ENCODE peak calls at places on chromosome 4, in five cellular contexts. One of them, this sample, is unnamed.

GRCh38 chr4:93605163-93605562 is 223.4 kb upstream of the ATOH1 start:
- DNase-seq in aorta: no peak
- DNase-seq in MM.1S: no peak
- DNase-seq in mucosa of descending colon: no peak
- DNase-seq in HepG2: no peak
- DNase-seq in this sample: no peak

GRCh38 chr4:121072080-121072835 is at the start of gene NDNF:
- DNase-seq in MM.1S: peak
- DNase-seq in HepG2: peak
- DNase-seq in aorta: peak
- DNase-seq in mucosa of descending colon: peak
- DNase-seq in this sample: no peak

GRCh38 chr4:67871867-67872266 is 11.9 kb downstream of the TMPRSS11D start:
- DNase-seq in MM.1S: peak
- DNase-seq in mucosa of descending colon: no peak
- DNase-seq in HepG2: peak
- DNase-seq in aorta: no peak
- DNase-seq in this sample: peak

GRCh38 chr4:4284827-4285618 is 4.9 kb downstream of the LYAR start:
- DNase-seq in MM.1S: no peak
- DNase-seq in mucosa of descending colon: no peak
- DNase-seq in aorta: no peak
- DNase-seq in HepG2: peak
- DNase-seq in this sample: no peak

GRCh38 chr4:98873059-98873458 is 55.9 kb downstream of the EIF4E start:
- DNase-seq in MM.1S: no peak
- DNase-seq in aorta: no peak
- DNase-seq in HepG2: no peak
- DNase-seq in mucosa of descending colon: no peak
- DNase-seq in this sample: no peak

GRCh38 chr4:183175631-183176232 is 76.7 kb downstream of the WWC2 start:
- DNase-seq in HepG2: peak
- DNase-seq in aorta: no peak
- DNase-seq in MM.1S: no peak
- DNase-seq in mucosa of descending colon: no peak
- DNase-seq in this sample: no peak

GRCh38 chr4:61204353-61204752 is 4.2 kb downstream of the ADGRL3 start:
- DNase-seq in MM.1S: no peak
- DNase-seq in mucosa of descending colon: no peak
- DNase-seq in aorta: no peak
- DNase-seq in HepG2: peak
- DNase-seq in this sample: peak

GRCh38 chr4:9867746-9868425 is 86.5 kb downstream of the DRD5 start:
- DNase-seq in aorta: no peak
- DNase-seq in MM.1S: no peak
- DNase-seq in HepG2: no peak
- DNase-seq in mucosa of descending colon: no peak
- DNase-seq in this sample: no peak

GRCh38 chr4:80208606-80209005 is 11.3 kb downstream of the PRDM8 start:
- DNase-seq in HepG2: no peak
- DNase-seq in MM.1S: no peak
- DNase-seq in aorta: no peak
- DNase-seq in mucosa of descending colon: no peak
- DNase-seq in this sample: no peak

GRCh38 chr4:184439386-184439785 is 35.0 kb downstream of the IRF2 start:
- DNase-seq in HepG2: no peak
- DNase-seq in MM.1S: no peak
- DNase-seq in mucosa of descending colon: no peak
- DNase-seq in aorta: no peak
- DNase-seq in this sample: no peak

GRCh38 chr4:142741995-142742394 is 104.1 kb downstream of the INPP4B start:
- DNase-seq in mucosa of descending colon: no peak
- DNase-seq in HepG2: no peak
- DNase-seq in aorta: no peak
- DNase-seq in MM.1S: no peak
- DNase-seq in this sample: no peak

GRCh38 chr4:118280501-118281218 is 72.1 kb downstream of the PRSS12 start:
- DNase-seq in MM.1S: peak
- DNase-seq in HepG2: peak
- DNase-seq in mucosa of descending colon: no peak
- DNase-seq in aorta: no peak
- DNase-seq in this sample: no peak

GRCh38 chr4:87977521-87978278 is 2.2 kb downstream of the SPP1 start:
- DNase-seq in MM.1S: no peak
- DNase-seq in aorta: no peak
- DNase-seq in mucosa of descending colon: no peak
- DNase-seq in HepG2: no peak
- DNase-seq in this sample: no peak

GRCh38 chr4:73885570-73886230 is 16.5 kb downstream of the CXCL1 start:
- DNase-seq in aorta: no peak
- DNase-seq in HepG2: no peak
- DNase-seq in mucosa of descending colon: no peak
- DNase-seq in MM.1S: no peak
- DNase-seq in this sample: no peak

GRCh38 chr4:14096406-14096965 is 469.0 kb upstream of the BOD1L1 start:
- DNase-seq in MM.1S: no peak
- DNase-seq in mucosa of descending colon: no peak
- DNase-seq in aorta: no peak
- DNase-seq in HepG2: no peak
- DNase-seq in this sample: no peak

GRCh38 chr4:16082424-16083216 is 1.2 kb downstream of the PROM1 start:
- DNase-seq in HepG2: peak
- DNase-seq in MM.1S: no peak
- DNase-seq in mucosa of descending colon: peak
- DNase-seq in aorta: peak
- DNase-seq in this sample: no peak

GRCh38 chr4:147808447-147808846 is 76.6 kb downstream of the ARHGAP10 start:
- DNase-seq in MM.1S: no peak
- DNase-seq in mucosa of descending colon: no peak
- DNase-seq in HepG2: no peak
- DNase-seq in aorta: no peak
- DNase-seq in this sample: no peak

GRCh38 chr4:143254479-143255216 is 69.9 kb downstream of the USP38 start:
- DNase-seq in aorta: no peak
- DNase-seq in MM.1S: no peak
- DNase-seq in mucosa of descending colon: no peak
- DNase-seq in HepG2: no peak
- DNase-seq in this sample: no peak

GRCh38 chr4:29085748-29086147 is 1634.4 kb upstream of the PCDH7 start:
- DNase-seq in mucosa of descending colon: no peak
- DNase-seq in MM.1S: no peak
- DNase-seq in HepG2: no peak
- DNase-seq in aorta: no peak
- DNase-seq in this sample: no peak

GRCh38 chr4:29079260-29079659 is 1640.9 kb upstream of the PCDH7 start:
- DNase-seq in aorta: no peak
- DNase-seq in HepG2: no peak
- DNase-seq in mucosa of descending colon: no peak
- DNase-seq in MM.1S: no peak
- DNase-seq in this sample: no peak

GRCh38 chr4:29081230-29081955 is 1638.8 kb upstream of the PCDH7 start:
- DNase-seq in aorta: no peak
- DNase-seq in HepG2: no peak
- DNase-seq in MM.1S: no peak
- DNase-seq in mucosa of descending colon: no peak
- DNase-seq in this sample: no peak

GRCh38 chr4:29082684-29083083 is 1637.5 kb upstream of the PCDH7 start:
- DNase-seq in aorta: no peak
- DNase-seq in HepG2: no peak
- DNase-seq in MM.1S: no peak
- DNase-seq in mucosa of descending colon: no peak
- DNase-seq in this sample: no peak
- H3K4me3 ChIP-seq in aorta: no peak
- H3K4me3 ChIP-seq in HepG2: no peak
- H3K4me3 ChIP-seq in MM.1S: no peak
- H3K4me3 ChIP-seq in mucosa of descending colon: no peak
- H3K4me3 ChIP-seq in this sample: no peak

DNA sequence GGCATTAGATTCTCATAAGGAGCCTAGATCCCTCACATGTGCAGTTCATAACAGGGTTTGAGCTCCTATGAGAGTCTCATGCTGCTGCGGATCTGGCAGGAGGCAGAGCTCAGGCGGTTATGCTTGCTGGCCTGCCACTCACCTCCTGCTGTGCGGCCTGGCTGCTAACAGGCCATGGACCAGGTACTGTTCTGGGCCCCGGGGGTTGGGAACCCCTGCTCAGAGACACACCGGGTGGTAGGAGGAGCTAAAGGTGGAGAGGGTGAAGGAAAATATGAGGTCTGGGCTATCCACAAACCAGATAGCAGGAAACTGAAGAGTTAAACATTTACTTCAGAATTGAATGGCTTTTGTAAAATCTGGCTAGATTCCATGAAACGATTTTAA is 5.9 kb upstream of the F11 start:
- DNase-seq in aorta: no peak
- DNase-seq in mucosa of descending colon: no peak
- DNase-seq in MM.1S: no peak
- DNase-seq in HepG2: peak
- DNase-seq in this sample: no peak
- H3K4me3 ChIP-seq in aorta: no peak
- H3K4me3 ChIP-seq in mucosa of descending colon: no peak
- H3K4me3 ChIP-seq in MM.1S: no peak
- H3K4me3 ChIP-seq in HepG2: no peak
- H3K4me3 ChIP-seq in this sample: no peak

GRCh38 chr4:173367946-173368345 is 2.8 kb upstream of the SAP30 start:
- DNase-seq in aorta: no peak
- DNase-seq in MM.1S: no peak
- DNase-seq in mucosa of descending colon: no peak
- DNase-seq in HepG2: no peak
- DNase-seq in this sample: no peak
- H3K4me3 ChIP-seq in aorta: peak
- H3K4me3 ChIP-seq in MM.1S: no peak
- H3K4me3 ChIP-seq in mucosa of descending colon: no peak
- H3K4me3 ChIP-seq in HepG2: no peak
- H3K4me3 ChIP-seq in this sample: no peak

GRCh38 chr4:78644063-78644691 is 92.6 kb downstream of the ANXA3 start:
- DNase-seq in mucosa of descending colon: no peak
- DNase-seq in MM.1S: no peak
- DNase-seq in HepG2: no peak
- DNase-seq in aorta: no peak
- DNase-seq in this sample: no peak

GRCh38 chr4:78647272-78647671 is 95.7 kb downstream of the ANXA3 start:
- DNase-seq in mucosa of descending colon: no peak
- DNase-seq in HepG2: no peak
- DNase-seq in MM.1S: no peak
- DNase-seq in aorta: no peak
- DNase-seq in this sample: no peak

GRCh38 chr4:78644744-78645330 is 93.3 kb downstream of the ANXA3 start:
- DNase-seq in aorta: peak
- DNase-seq in MM.1S: peak
- DNase-seq in HepG2: peak
- DNase-seq in mucosa of descending colon: no peak
- DNase-seq in this sample: peak

GRCh38 chr4:78648639-78649363 is 97.2 kb downstream of the ANXA3 start:
- DNase-seq in MM.1S: no peak
- DNase-seq in mucosa of descending colon: no peak
- DNase-seq in HepG2: no peak
- DNase-seq in aorta: no peak
- DNase-seq in this sample: no peak

DNA sequence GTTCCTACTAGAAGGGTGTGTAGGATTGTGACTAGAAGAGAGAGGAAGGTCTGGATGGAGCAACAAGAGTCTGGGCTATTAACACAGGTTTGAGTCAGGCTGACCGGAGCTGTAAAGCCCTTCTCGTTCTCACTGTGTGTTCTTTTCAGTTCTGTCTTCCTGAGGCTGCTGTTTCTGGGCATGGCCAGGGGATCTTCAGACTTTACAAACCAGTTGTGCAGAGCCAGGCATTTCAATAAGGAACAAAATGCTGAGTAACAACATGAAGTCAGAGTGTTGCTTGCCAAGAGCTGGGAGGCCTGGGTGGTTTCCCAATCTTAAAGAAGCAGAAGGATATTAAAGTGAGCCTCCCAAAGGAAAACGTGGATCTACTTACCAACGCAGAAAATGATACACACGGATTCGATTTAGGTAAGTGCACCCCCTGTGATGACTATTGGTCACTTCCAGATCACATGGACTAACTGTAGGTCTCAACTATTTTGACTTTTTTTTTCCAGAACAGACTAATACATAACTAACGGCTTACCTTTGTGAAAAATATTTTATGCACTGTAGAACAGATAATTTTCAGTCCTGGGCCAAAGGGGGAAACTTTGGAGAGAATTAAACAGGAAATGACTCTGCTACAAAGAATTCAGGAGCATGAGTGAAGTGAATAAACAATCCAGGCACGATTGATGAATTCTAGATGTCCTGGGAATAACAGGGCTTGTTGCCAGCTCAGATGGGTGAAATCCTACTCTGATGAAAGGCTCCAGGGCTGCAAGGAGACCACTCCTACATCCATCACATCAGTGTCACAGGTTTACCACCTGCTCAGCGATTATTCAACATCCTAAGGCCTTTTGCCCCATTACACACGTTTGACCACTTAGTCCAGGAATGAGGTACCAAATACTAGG is 94.5 kb downstream of the ANXA3 start:
- DNase-seq in aorta: peak
- DNase-seq in MM.1S: no peak
- DNase-seq in HepG2: peak
- DNase-seq in mucosa of descending colon: peak
- DNase-seq in this sample: peak
- H3K4me3 ChIP-seq in aorta: no peak
- H3K4me3 ChIP-seq in MM.1S: no peak
- H3K4me3 ChIP-seq in HepG2: no peak
- H3K4me3 ChIP-seq in mucosa of descending colon: no peak
- H3K4me3 ChIP-seq in this sample: no peak

GRCh38 chr4:174595141-174595929 is 73.0 kb upstream of the HPGD start:
- DNase-seq in aorta: no peak
- DNase-seq in mucosa of descending colon: no peak
- DNase-seq in HepG2: no peak
- DNase-seq in MM.1S: no peak
- DNase-seq in this sample: no peak

GRCh38 chr4:174592256-174592984 is 70.1 kb upstream of the HPGD start:
- DNase-seq in HepG2: no peak
- DNase-seq in mucosa of descending colon: no peak
- DNase-seq in MM.1S: no peak
- DNase-seq in aorta: no peak
- DNase-seq in this sample: no peak

GRCh38 chr4:174590336-174590735 is 68.0 kb upstream of the HPGD start:
- DNase-seq in mucosa of descending colon: no peak
- DNase-seq in aorta: no peak
- DNase-seq in HepG2: no peak
- DNase-seq in MM.1S: no peak
- DNase-seq in this sample: no peak

GRCh38 chr4:174592985-174593335 is 70.7 kb upstream of the HPGD start:
- DNase-seq in mucosa of descending colon: no peak
- DNase-seq in aorta: no peak
- DNase-seq in MM.1S: no peak
- DNase-seq in HepG2: no peak
- DNase-seq in this sample: peak

GRCh38 chr4:174591243-174592021 is 69.1 kb upstream of the HPGD start:
- DNase-seq in MM.1S: no peak
- DNase-seq in mucosa of descending colon: no peak
- DNase-seq in HepG2: no peak
- DNase-seq in aorta: no peak
- DNase-seq in this sample: no peak
- H3K4me3 ChIP-seq in MM.1S: no peak
- H3K4me3 ChIP-seq in mucosa of descending colon: no peak
- H3K4me3 ChIP-seq in HepG2: no peak
- H3K4me3 ChIP-seq in aorta: no peak
- H3K4me3 ChIP-seq in this sample: no peak